ENCODE peak calls at places on chromosomes 7 and 10, in six cellular contexts. One of them, this sample, is unnamed.

GRCh38 chr10:90167174-90168064 is 466.0 kb downstream of the KIF20B start:
- DNase-seq in spleen: no peak
- DNase-seq in transverse colon: no peak
- DNase-seq in heart right ventricle: no peak
- DNase-seq in psoas muscle: no peak
- DNase-seq in A549: no peak
- DNase-seq in this sample: no peak

GRCh38 chr7:44236333-44236728 is 35.6 kb downstream of the YKT6 start:
- DNase-seq in heart right ventricle: no peak
- DNase-seq in spleen: no peak
- DNase-seq in psoas muscle: no peak
- DNase-seq in transverse colon: no peak
- DNase-seq in A549: no peak
- DNase-seq in this sample: no peak

GRCh38 chr10:23439920-23440875 is 1.3 kb downstream of the OTUD1 start:
- DNase-seq in psoas muscle: peak; percentile 38
- DNase-seq in transverse colon: peak; percentile 35
- DNase-seq in A549: no peak
- DNase-seq in spleen: peak; percentile 93
- DNase-seq in heart right ventricle: peak; percentile 18
- DNase-seq in this sample: peak; percentile 29

GRCh38 chr7:117582219-117582704 is 102.4 kb downstream of the CFTR start:
- DNase-seq in A549: peak; percentile 97
- DNase-seq in transverse colon: no peak
- DNase-seq in heart right ventricle: no peak
- DNase-seq in spleen: no peak
- DNase-seq in psoas muscle: peak; percentile 50
- DNase-seq in this sample: peak; percentile 74

GRCh38 chr7:20310963-20311742 is 19.5 kb upstream of the ITGB8 start:
- DNase-seq in A549: peak; percentile 52
- DNase-seq in transverse colon: no peak
- DNase-seq in heart right ventricle: no peak
- DNase-seq in psoas muscle: no peak
- DNase-seq in spleen: no peak
- DNase-seq in this sample: no peak

GRCh38 chr7:2518101-2518500 is 1.5 kb upstream of the LFNG start:
- DNase-seq in A549: no peak
- DNase-seq in spleen: no peak
- DNase-seq in psoas muscle: no peak
- DNase-seq in heart right ventricle: no peak
- DNase-seq in transverse colon: peak; percentile 74
- DNase-seq in this sample: no peak

GRCh38 chr10:63711866-63712716 is 190.9 kb downstream of the REEP3 start:
- DNase-seq in psoas muscle: peak; percentile 90
- DNase-seq in spleen: no peak
- DNase-seq in heart right ventricle: peak; percentile 94
- DNase-seq in A549: peak; percentile 89
- DNase-seq in transverse colon: peak; percentile 95
- DNase-seq in this sample: peak; percentile 93

GRCh38 chr7:116417593-116418345 is 81.8 kb upstream of the CAV2 start:
- DNase-seq in A549: peak; percentile 29
- DNase-seq in heart right ventricle: no peak
- DNase-seq in psoas muscle: no peak
- DNase-seq in transverse colon: no peak
- DNase-seq in spleen: no peak
- DNase-seq in this sample: no peak

GRCh38 chr10:22986771-22987542 is 59.1 kb downstream of the ARMC3 start:
- DNase-seq in spleen: no peak
- DNase-seq in psoas muscle: no peak
- DNase-seq in transverse colon: no peak
- DNase-seq in heart right ventricle: no peak
- DNase-seq in A549: peak; percentile 35
- DNase-seq in this sample: no peak

GRCh38 chr10:78972160-78972946 is 96.4 kb upstream of the ZMIZ1 start:
- DNase-seq in spleen: no peak
- DNase-seq in transverse colon: peak; percentile 59
- DNase-seq in heart right ventricle: peak; percentile 76
- DNase-seq in A549: peak; percentile 70
- DNase-seq in psoas muscle: peak; percentile 90
- DNase-seq in this sample: peak; percentile 78

GRCh38 chr10:78971094-78971682 is 97.6 kb upstream of the ZMIZ1 start:
- DNase-seq in heart right ventricle: no peak
- DNase-seq in spleen: no peak
- DNase-seq in psoas muscle: no peak
- DNase-seq in A549: no peak
- DNase-seq in transverse colon: no peak
- DNase-seq in this sample: no peak

GRCh38 chr10:78972947-78973900 is 95.5 kb upstream of the ZMIZ1 start:
- DNase-seq in A549: peak; percentile 93
- DNase-seq in heart right ventricle: peak; percentile 88
- DNase-seq in transverse colon: peak; percentile 79
- DNase-seq in psoas muscle: peak; percentile 81
- DNase-seq in spleen: peak; percentile 89
- DNase-seq in this sample: peak; percentile 78

GRCh38 chr10:78974409-78975317 is 94.1 kb upstream of the ZMIZ1 start:
- DNase-seq in spleen: no peak
- DNase-seq in heart right ventricle: peak; percentile 59
- DNase-seq in A549: peak; percentile 83
- DNase-seq in transverse colon: peak; percentile 57
- DNase-seq in psoas muscle: peak; percentile 75
- DNase-seq in this sample: peak; percentile 39

DNA sequence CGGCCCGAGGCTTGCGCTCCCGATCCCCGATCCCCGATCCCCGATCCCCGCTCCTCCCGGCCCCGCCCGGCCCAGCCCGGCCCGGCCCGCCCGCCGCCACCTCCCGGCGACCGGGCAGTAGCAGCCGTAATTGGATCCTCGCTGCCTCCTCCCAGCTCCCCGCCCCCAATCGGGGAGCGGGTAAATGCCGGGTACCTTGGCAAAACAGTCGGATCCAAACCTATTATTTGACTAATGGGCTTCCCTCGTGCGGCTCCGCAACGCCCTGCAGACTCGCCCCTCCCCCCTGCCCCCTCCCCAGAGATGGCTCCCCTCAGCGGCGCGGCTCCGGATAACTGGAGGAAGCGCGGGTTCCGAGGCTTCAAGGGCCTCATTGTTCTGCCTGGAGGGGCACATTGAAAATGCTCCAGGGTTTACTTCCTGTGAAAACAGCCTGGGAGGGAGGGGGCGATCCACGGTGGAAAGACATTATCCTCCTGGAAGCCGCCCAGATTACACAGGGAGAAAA is 94.8 kb upstream of the ZMIZ1 start:
- DNase-seq in psoas muscle: peak; percentile 78
- DNase-seq in transverse colon: no peak
- DNase-seq in heart right ventricle: peak; percentile 87
- DNase-seq in A549: peak; percentile 82
- DNase-seq in spleen: peak; percentile 88
- DNase-seq in this sample: peak; percentile 78
- H3K4me1 ChIP-seq in psoas muscle: peaks cover 27% of the 10 kb centered on the region
- H3K4me1 ChIP-seq in transverse colon: peaks cover 27% of the 10 kb centered on the region
- H3K4me1 ChIP-seq in heart right ventricle: peaks cover 12% of the 10 kb centered on the region
- H3K4me1 ChIP-seq in A549: peaks cover 52% of the 10 kb centered on the region
- H3K4me1 ChIP-seq in spleen: peaks cover 47% of the 10 kb centered on the region
- H3K4me1 ChIP-seq in this sample: peaks cover 45% of the 10 kb centered on the region

DNA sequence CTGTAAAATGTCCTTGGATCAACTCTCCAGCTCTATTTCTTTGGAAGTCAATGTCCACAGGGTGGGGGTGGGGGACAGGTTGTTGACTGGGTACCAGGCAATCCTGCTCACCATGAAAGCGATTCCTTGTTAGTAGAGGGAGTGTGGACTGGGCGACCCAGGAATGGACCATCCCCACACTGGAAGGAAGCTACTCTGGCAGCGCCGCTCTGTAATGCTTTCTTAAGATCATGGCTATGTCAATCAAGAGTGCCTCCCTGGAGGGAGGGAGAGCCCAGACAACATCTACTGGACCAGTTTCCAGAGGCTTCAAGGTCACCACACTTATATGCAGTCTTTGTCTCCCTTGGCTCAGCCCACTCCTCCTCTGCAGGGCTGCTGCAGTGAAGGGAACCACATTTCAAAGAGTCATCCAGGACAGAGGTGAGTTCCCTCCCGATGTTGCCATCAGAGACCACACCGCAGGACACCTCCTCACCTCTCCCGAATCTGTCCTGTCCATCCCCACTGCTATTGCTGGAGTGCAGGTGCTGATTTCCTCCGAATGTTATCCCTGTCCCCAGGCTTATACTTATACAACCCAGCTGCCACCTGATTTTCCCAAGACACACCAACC is 6.9 kb downstream of the GIMAP5 start:
- DNase-seq in transverse colon: no peak
- DNase-seq in spleen: no peak
- DNase-seq in heart right ventricle: no peak
- DNase-seq in A549: no peak
- DNase-seq in psoas muscle: no peak
- DNase-seq in this sample: no peak
- H3K4me3 ChIP-seq in transverse colon: no peak overlapping the region
- H3K4me3 ChIP-seq in spleen: no peak overlapping the region
- H3K4me3 ChIP-seq in heart right ventricle: no peak overlapping the region
- H3K4me3 ChIP-seq in A549: no peak overlapping the region
- H3K4me3 ChIP-seq in psoas muscle: no peak overlapping the region
- H3K4me3 ChIP-seq in this sample: peak overlapping the region; percentile 4

GRCh38 chr10:8402469-8403074 is 348.1 kb downstream of the GATA3 start:
- DNase-seq in heart right ventricle: no peak
- DNase-seq in spleen: no peak
- DNase-seq in A549: no peak
- DNase-seq in transverse colon: no peak
- DNase-seq in psoas muscle: no peak
- DNase-seq in this sample: no peak
- H3K4me1 ChIP-seq in heart right ventricle: no peaks in the 10 kb centered on the region
- H3K4me1 ChIP-seq in spleen: peaks cover 16% of the 10 kb centered on the region
- H3K4me1 ChIP-seq in A549: peaks cover 3% of the 10 kb centered on the region
- H3K4me1 ChIP-seq in transverse colon: no peaks in the 10 kb centered on the region
- H3K4me1 ChIP-seq in psoas muscle: no peaks in the 10 kb centered on the region
- H3K4me1 ChIP-seq in this sample: no peaks in the 10 kb centered on the region

GRCh38 chr7:6433814-6434630 is 13.7 kb downstream of the DAGLB start:
- DNase-seq in heart right ventricle: no peak
- DNase-seq in spleen: no peak
- DNase-seq in transverse colon: no peak
- DNase-seq in A549: no peak
- DNase-seq in psoas muscle: no peak
- DNase-seq in this sample: no peak
- H3K4me3 ChIP-seq in heart right ventricle: no peak overlapping the region
- H3K4me3 ChIP-seq in spleen: no peak overlapping the region
- H3K4me3 ChIP-seq in transverse colon: no peak overlapping the region
- H3K4me3 ChIP-seq in A549: no peak overlapping the region
- H3K4me3 ChIP-seq in psoas muscle: no peak overlapping the region
- H3K4me3 ChIP-seq in this sample: no peak overlapping the region

DNA sequence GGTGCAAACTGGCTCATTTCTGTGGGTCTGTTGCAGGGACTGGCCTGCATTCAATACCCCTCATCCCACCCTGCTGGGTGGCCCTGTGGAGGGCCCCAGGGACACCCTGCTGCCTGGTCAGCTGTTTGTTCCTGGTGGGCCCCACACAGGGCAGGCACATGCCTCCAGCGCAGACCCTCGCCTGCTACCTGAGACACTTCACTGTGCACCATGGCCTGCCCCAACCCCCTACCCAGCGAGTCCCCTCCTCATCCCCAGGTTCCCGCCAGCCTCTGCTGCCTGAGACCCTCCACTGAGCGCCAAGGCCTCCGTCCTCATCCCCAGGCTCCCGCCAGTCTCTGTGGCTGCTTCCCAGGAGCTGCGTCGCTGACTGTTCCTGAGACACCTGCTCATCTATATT is 16.8 kb downstream of the GPR146 start:
- DNase-seq in heart right ventricle: no peak
- DNase-seq in transverse colon: no peak
- DNase-seq in spleen: peak; percentile 71
- DNase-seq in A549: no peak
- DNase-seq in psoas muscle: no peak
- DNase-seq in this sample: no peak
- H3K4me1 ChIP-seq in heart right ventricle: peaks cover 7% of the 10 kb centered on the region
- H3K4me1 ChIP-seq in transverse colon: peaks cover 16% of the 10 kb centered on the region
- H3K4me1 ChIP-seq in spleen: peaks cover 48% of the 10 kb centered on the region
- H3K4me1 ChIP-seq in A549: peaks cover 4% of the 10 kb centered on the region
- H3K4me1 ChIP-seq in psoas muscle: peaks cover 13% of the 10 kb centered on the region
- H3K4me1 ChIP-seq in this sample: peaks cover 46% of the 10 kb centered on the region

GRCh38 chr10:125060038-125060437 is 100.3 kb downstream of the CTBP2 start:
- DNase-seq in A549: no peak
- DNase-seq in heart right ventricle: no peak
- DNase-seq in psoas muscle: no peak
- DNase-seq in spleen: no peak
- DNase-seq in transverse colon: no peak
- DNase-seq in this sample: no peak

GRCh38 chr10:125062244-125063208 is 97.8 kb downstream of the CTBP2 start:
- DNase-seq in transverse colon: no peak
- DNase-seq in A549: no peak
- DNase-seq in psoas muscle: peak; percentile 52
- DNase-seq in spleen: no peak
- DNase-seq in heart right ventricle: peak; percentile 56
- DNase-seq in this sample: peak; percentile 55

GRCh38 chr10:125060851-125061556 is 99.4 kb downstream of the CTBP2 start:
- DNase-seq in psoas muscle: peak; percentile 84
- DNase-seq in heart right ventricle: peak; percentile 86
- DNase-seq in transverse colon: peak; percentile 89
- DNase-seq in spleen: peak; percentile 91
- DNase-seq in A549: peak; percentile 64
- DNase-seq in this sample: peak; percentile 85

GRCh38 chr10:125061557-125062243 is 98.7 kb downstream of the CTBP2 start:
- DNase-seq in heart right ventricle: no peak
- DNase-seq in transverse colon: no peak
- DNase-seq in psoas muscle: no peak
- DNase-seq in spleen: no peak
- DNase-seq in A549: no peak
- DNase-seq in this sample: no peak

GRCh38 chr10:125060486-125060850 is 99.9 kb downstream of the CTBP2 start:
- DNase-seq in A549: no peak
- DNase-seq in psoas muscle: no peak
- DNase-seq in transverse colon: no peak
- DNase-seq in spleen: no peak
- DNase-seq in heart right ventricle: no peak
- DNase-seq in this sample: no peak
- H3K4me3 ChIP-seq in A549: no peak overlapping the region
- H3K4me3 ChIP-seq in psoas muscle: peak overlapping the region; percentile 39
- H3K4me3 ChIP-seq in transverse colon: no peak overlapping the region
- H3K4me3 ChIP-seq in spleen: no peak overlapping the region
- H3K4me3 ChIP-seq in heart right ventricle: no peak overlapping the region
- H3K4me3 ChIP-seq in this sample: peak overlapping the region; percentile 53

This sample was measured in left ventricle myocardium inferior.